ENCODE peak calls at places on chromosomes 6 and 20, in five cellular contexts. M is GM12865, C is AG10803, W is RWPE1, Q is BE2C. I is an unnamed sample.

GRCh38 chr6:41901882-41902519 is 6.8 kb upstream of the USP49 start:
- DNase-seq in W (no peak), C (no peak), M (peak), Q (peak), I (no peak)

GRCh38 chr6:170227521-170227983 is 63.3 kb downstream of the DLL1 start:
- DNase-seq in Q (no peak), C (no peak), W (peak), M (no peak), I (no peak)

GRCh38 chr6:11977193-11977592 is 34.9 kb upstream of the HIVEP1 start:
- DNase-seq in Q (no peak), M (no peak), W (no peak), C (no peak), I (no peak)

GRCh38 chr6:12371641-12372146 is 81.5 kb downstream of the EDN1 start:
- DNase-seq in C (no peak), W (peak), M (no peak), Q (no peak), I (no peak)

GRCh38 chr6:105402090-105402980 is 547 bp downstream of the PREP start:
- DNase-seq in M (peak), Q (no peak), C (peak), W (peak), I (no peak)

GRCh38 chr6:142313284-142313683 is 11.5 kb downstream of the ADGRG6 start:
- DNase-seq in M (no peak), W (no peak), C (peak), Q (no peak), I (no peak)

GRCh38 chr6:166786704-166787293 is 159.7 kb upstream of the RPS6KA2 start:
- DNase-seq in M (peak), Q (peak), C (peak), W (peak), I (no peak)

GRCh38 chr6:37187321-37188022 is 17.5 kb downstream of the PIM1 start:
- DNase-seq in W (no peak), C (no peak), M (no peak), Q (no peak), I (no peak)

GRCh38 chr6:167491403-167492095 is 166.7 kb downstream of the TTLL2 start:
- DNase-seq in Q (no peak), W (no peak), C (no peak), M (no peak), I (no peak)

GRCh38 chr20:37395921-37396519 is 50.1 kb downstream of the SRC start:
- DNase-seq in M (no peak), C (no peak), W (no peak), Q (peak), I (no peak)

GRCh38 chr6:169959129-169960002 is 207.9 kb downstream of the ERMARD start:
- DNase-seq in W (no peak), M (peak), C (no peak), Q (no peak), I (peak)

GRCh38 chr20:47992021-47992467 is 206.8 kb upstream of the SULF2 start:
- DNase-seq in C (no peak), W (no peak), M (no peak), Q (no peak), I (no peak)

GRCh38 chr20:34112600-34113061 is 588 bp upstream of the EIF2S2 start:
- DNase-seq in Q (peak), W (peak), M (peak), C (peak), I (no peak)

GRCh38 chr6:134420638-134421181 is 102.8 kb upstream of the SGK1 start:
- DNase-seq in C (peak), M (no peak), Q (no peak), W (peak), I (no peak)

GRCh38 chr6:72966628-72967280 is 258.5 kb downstream of the KHDC1L start:
- DNase-seq in M (no peak), C (peak), W (peak), Q (no peak), I (no peak)

GRCh38 chr6:136337606-136338005 is 48.0 kb upstream of the BCLAF1 start:
- DNase-seq in C (no peak), M (no peak), Q (no peak), W (no peak), I (no peak)

GRCh38 chr20:49028684-49029083 is 17.4 kb upstream of the CSE1L start:
- DNase-seq in W (peak), Q (peak), M (no peak), C (peak), I (no peak)

GRCh38 chr20:1535420-1536175 is 21.9 kb downstream of the SIRPD start:
- DNase-seq in M (peak), C (no peak), W (no peak), Q (no peak), I (no peak)

GRCh38 chr20:10332656-10333421 is 101.2 kb downstream of the MKKS start:
- DNase-seq in M (no peak), C (no peak), W (no peak), Q (no peak), I (no peak)

GRCh38 chr6:24859608-24860007 is 60.9 kb upstream of the ARMH2 start:
- DNase-seq in W (peak), C (peak), Q (no peak), M (no peak), I (no peak)

GRCh38 chr6:43301081-43301870 is 3.2 kb downstream of the SLC22A7 start:
- DNase-seq in W (no peak), M (no peak), Q (no peak), C (no peak), I (peak)

GRCh38 chr6:123588546-123588895 is 48.2 kb downstream of the TRDN start:
- DNase-seq in M (no peak), C (no peak), W (no peak), Q (no peak), I (no peak)

GRCh38 chr6:27518881-27519795 is 46.2 kb upstream of the ZNF184 start:
- DNase-seq in W (peak), M (peak), Q (peak), C (peak), I (no peak)

GRCh38 chr6:6635869-6636268 is 47.3 kb downstream of the LY86 start:
- DNase-seq in C (no peak), Q (no peak), M (peak), W (no peak), I (no peak)

GRCh38 chr6:157025459-157025858 is 248.3 kb downstream of the ARID1B start:
- DNase-seq in Q (no peak), M (no peak), C (no peak), W (no peak), I (no peak)

GRCh38 chr20:14336667-14337066 is 745 bp downstream of the FLRT3 start:
- DNase-seq in M (peak), Q (peak), C (no peak), W (peak), I (no peak)

GRCh38 chr20:14334306-14334930 is 3.0 kb downstream of the FLRT3 start:
- DNase-seq in W (peak), Q (peak), M (peak), C (peak), I (no peak)

GRCh38 chr20:14335122-14335521 is 2.3 kb downstream of the FLRT3 start:
- DNase-seq in Q (no peak), C (no peak), W (no peak), M (no peak), I (no peak)

GRCh38 chr20:14333734-14334133 is 3.7 kb downstream of the FLRT3 start:
- DNase-seq in M (peak), W (no peak), C (no peak), Q (no peak), I (no peak)

DNA sequence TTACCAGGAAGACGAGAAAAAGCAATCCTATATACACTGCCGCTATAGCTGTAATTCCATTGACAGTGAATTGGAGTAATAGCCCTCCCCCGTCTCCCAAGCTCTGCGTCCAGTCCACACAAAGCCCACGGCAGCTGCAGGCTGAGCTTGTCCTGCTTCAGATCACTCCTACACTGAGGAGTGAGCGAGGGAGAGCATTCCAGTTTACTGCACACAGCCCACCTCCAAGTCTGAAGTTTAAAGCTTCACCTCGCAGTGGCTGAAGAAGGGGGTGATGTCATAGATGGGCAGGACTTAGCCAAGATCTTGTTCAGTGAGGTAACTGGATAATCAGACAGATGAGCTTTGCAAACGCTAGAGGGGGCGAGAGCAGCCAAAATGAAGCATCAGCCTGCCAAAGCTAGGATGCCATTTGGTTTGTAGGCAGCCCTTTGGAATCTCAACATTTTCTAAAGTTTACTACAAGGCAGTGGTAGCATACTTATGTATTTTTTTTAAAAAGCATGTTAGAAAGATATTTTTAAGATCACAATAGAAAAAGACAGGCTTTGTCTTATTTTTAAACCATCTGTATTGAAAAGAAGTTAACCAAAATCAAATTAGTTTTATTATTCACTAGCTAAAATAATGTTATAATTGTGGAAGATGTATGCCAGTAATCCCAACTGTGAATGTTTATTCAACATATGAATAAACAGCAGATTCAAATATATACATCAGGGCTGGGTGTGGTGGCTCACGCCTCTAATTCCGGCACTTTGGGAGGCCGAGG is at the start of gene FLRT3:
- DNase-seq in C (peak), Q (peak), M (peak), W (peak), I (peak)
- TF ChIP-seq CTCF in C (peak), Q (peak), M (peak), W (peak), I (peak)

DNA sequence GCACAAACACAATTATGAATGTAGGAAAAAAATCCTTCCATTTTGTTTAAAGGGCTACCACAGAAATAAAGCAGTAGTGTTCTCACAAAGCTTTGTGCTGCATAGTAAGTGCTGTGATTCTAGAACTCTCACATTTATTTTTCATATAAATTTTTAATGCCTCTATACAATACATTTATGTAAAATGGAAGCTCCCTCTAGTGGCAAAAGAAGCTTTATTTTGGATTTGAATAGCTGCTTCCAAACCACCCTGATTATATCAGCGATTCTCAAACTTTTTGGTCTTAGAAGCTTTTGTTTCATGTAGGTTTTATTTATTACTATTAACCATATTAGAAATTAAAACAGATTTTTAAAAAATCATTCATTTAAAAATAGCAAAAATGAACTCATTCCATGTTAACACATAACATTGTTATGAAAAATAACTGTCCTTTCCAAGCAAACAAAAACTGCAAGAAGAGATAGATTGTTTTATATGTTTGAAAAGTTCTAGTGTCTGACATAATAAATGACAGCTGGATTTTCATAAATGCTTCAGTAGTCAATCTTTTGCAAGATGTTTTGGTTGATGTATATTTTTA is 38.4 kb downstream of the HS3ST5 start:
- DNase-seq in Q (no peak), M (peak), C (peak), W (no peak), I (no peak)
- TF ChIP-seq CTCF in Q (peak), M (peak), C (peak), W (peak), I (peak)

GRCh38 chr20:60835883-60836282 is 416.2 kb upstream of the CDH4 start:
- DNase-seq in M (no peak), Q (no peak), C (no peak), W (no peak), I (no peak)
- TF ChIP-seq CTCF in M (no peak), Q (no peak), C (no peak), W (no peak), I (no peak)

GRCh38 chr6:97195117-97195516 is 87.9 kb downstream of the MMS22L start:
- DNase-seq in W (no peak), C (peak), Q (peak), M (no peak), I (no peak)
- TF ChIP-seq CTCF in W (no peak), C (no peak), Q (no peak), M (no peak), I (no peak)

GRCh38 chr20:39785252-39785917 is 823.2 kb downstream of the DHX35 start:
- DNase-seq in W (no peak), M (no peak), Q (no peak), C (no peak), I (no peak)

GRCh38 chr20:39784693-39785092 is 822.5 kb downstream of the DHX35 start:
- DNase-seq in M (no peak), C (no peak), W (no peak), Q (no peak), I (no peak)

DNA sequence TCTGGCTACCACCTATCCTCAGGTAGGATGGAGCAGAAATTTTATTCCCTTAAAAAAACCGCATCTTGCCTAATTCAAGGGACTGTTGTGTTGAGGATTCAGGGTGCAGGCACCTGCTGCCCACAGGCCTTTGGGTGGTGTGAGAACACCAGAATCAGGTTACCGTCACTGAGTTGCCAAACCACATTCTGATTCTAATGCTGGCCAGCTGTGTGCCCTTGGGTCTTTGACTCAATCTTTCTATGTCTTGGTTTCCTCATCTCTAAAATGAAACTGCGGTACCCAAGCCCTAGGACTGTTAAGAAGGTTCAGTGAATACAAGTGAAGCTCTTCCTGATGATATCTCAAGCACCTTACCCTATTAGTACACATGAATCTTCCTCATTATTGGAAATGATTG is 827.3 kb downstream of the DHX35 start:
- DNase-seq in M (peak), Q (no peak), C (no peak), W (no peak), I (no peak)
- TF ChIP-seq CTCF in M (no peak), Q (no peak), C (no peak), W (no peak), I (no peak)

I was measured in type B pancreatic cell.